ENCODE peak calls at places on chromosome 20, in seven cellular contexts. E is upper lobe of right lung, Q is body of pancreas, Y is amygdala, Z is nephron progenitor cell, W is Right ventricle myocardium superior, H is A549. S is an unnamed sample.
A peak's percentile ranks its signal among the peaks of the same experiment; 100 is the strongest.

GRCh38 chr20:52305029-52305645 is 113.6 kb upstream of the ZFP64 start:
- DNase-seq in E (no peak), Q (no peak), Y (no peak), Z (no peak), W (no peak), H (no peak), S (no peak)

GRCh38 chr20:47412073-47412472 is 55.6 kb upstream of the ZMYND8 start:
- DNase-seq in Z (no peak), Y (no peak), E (no peak), H (no peak), W (no peak), Q (no peak), S (no peak)

GRCh38 chr20:60586417-60587105 is 628.3 kb downstream of the CDH26 start:
- DNase-seq in H (no peak), W (peak; percentile 80), Z (no peak), Y (no peak), E (no peak), Q (no peak), S (no peak)

GRCh38 chr20:24382775-24383174 is 86.7 kb upstream of the SYNDIG1 start:
- DNase-seq in W (no peak), E (no peak), Y (no peak), H (no peak), Q (no peak), Z (no peak), S (peak; percentile 70)

GRCh38 chr20:51697119-51697826 is 70.9 kb downstream of the ATP9A start:
- DNase-seq in E (no peak), Z (no peak), Q (no peak), Y (no peak), H (no peak), W (no peak), S (peak; percentile 26)

GRCh38 chr20:36744764-36745191 is 1.1 kb downstream of the NDRG3 start:
- DNase-seq in H (no peak), W (peak; percentile 75), Z (peak; percentile 20), Y (peak; percentile 6), E (no peak), Q (peak; percentile 59), S (peak; percentile 27)

GRCh38 chr20:38460040-38460623 is 12.5 kb upstream of the RALGAPB start:
- DNase-seq in Q (no peak), E (no peak), W (no peak), H (peak; percentile 88), Z (no peak), Y (no peak), S (peak; percentile 66)

GRCh38 chr20:61482425-61482887 is 230.4 kb downstream of the CDH4 start:
- DNase-seq in Q (no peak), E (no peak), Z (no peak), H (no peak), Y (no peak), W (no peak), S (no peak)

GRCh38 chr20:8132632-8133587 is 844 bp downstream of the PLCB1 start:
- DNase-seq in Z (no peak), Y (peak; percentile 44), W (peak; percentile 60), Q (peak; percentile 69), E (peak; percentile 73), H (peak; percentile 33), S (peak; percentile 54)

GRCh38 chr20:24745206-24745605 is 203.9 kb upstream of the CST7 start:
- DNase-seq in W (no peak), H (no peak), E (no peak), Y (no peak), Z (no peak), Q (no peak), S (no peak)

GRCh38 chr20:39019805-39020325 is 57.7 kb downstream of the DHX35 start:
- DNase-seq in H (no peak), W (no peak), Q (no peak), E (no peak), Y (no peak), Z (no peak), S (no peak)

GRCh38 chr20:38581013-38581412 is at the start of gene ADIG:
- DNase-seq in Z (no peak), H (no peak), E (no peak), Q (peak; percentile 31), Y (peak; percentile 71), W (peak; percentile 68), S (peak; percentile 59)

GRCh38 chr20:62980970-62981369 is 25.8 kb downstream of the BHLHE23 start:
- DNase-seq in E (no peak), H (peak; percentile 37), Q (no peak), Y (peak; percentile 42), Z (peak; percentile 55), W (no peak), S (peak; percentile 81)

GRCh38 chr20:59812286-59813125 is 120.9 kb downstream of the SYCP2 start:
- DNase-seq in Z (no peak), E (no peak), Q (no peak), Y (no peak), W (peak; percentile 29), H (no peak), S (no peak)

GRCh38 chr20:8116067-8116811 is 15.8 kb upstream of the PLCB1 start:
- DNase-seq in Y (no peak), Q (no peak), H (no peak), W (no peak), Z (no peak), E (no peak), S (no peak)

GRCh38 chr20:45427236-45428149 is 11.6 kb downstream of the PIGT start:
- DNase-seq in E (no peak), H (no peak), Z (no peak), Y (no peak), W (no peak), Q (peak; percentile 54), S (peak; percentile 12)

GRCh38 chr20:22929661-22930060 is 105.5 kb upstream of the SSTR4 start:
- DNase-seq in Z (no peak), Q (no peak), W (no peak), Y (no peak), E (no peak), H (no peak), S (no peak)

GRCh38 chr20:50865591-50865990 is 65.6 kb downstream of the ADNP start:
- DNase-seq in Q (no peak), Z (no peak), H (no peak), E (no peak), W (no peak), Y (no peak), S (no peak)

GRCh38 chr20:35907017-35907685 is 47.2 kb downstream of the SCAND1 start:
- DNase-seq in H (no peak), Z (no peak), E (no peak), Q (no peak), W (peak; percentile 56), Y (no peak), S (no peak)

GRCh38 chr20:46746972-46747371 is 37.5 kb downstream of the SLC2A10 start:
- DNase-seq in E (no peak), Q (no peak), Z (no peak), Y (no peak), W (no peak), H (peak; percentile 59), S (no peak)

GRCh38 chr20:21708738-21709534 is 3.5 kb downstream of the PAX1 start:
- DNase-seq in W (no peak), Y (no peak), E (no peak), Z (peak; percentile 41), H (no peak), Q (no peak), S (no peak)

GRCh38 chr20:47181056-47181862 is 175.2 kb downstream of the ZMYND8 start:
- DNase-seq in H (peak; percentile 82), Z (no peak), Q (no peak), E (no peak), Y (no peak), W (no peak), S (peak; percentile 55)

GRCh38 chr20:24049081-24049480 is 60.5 kb upstream of the GGTLC1 start:
- DNase-seq in W (no peak), Z (no peak), Y (no peak), H (no peak), Q (no peak), E (no peak), S (no peak)

GRCh38 chr20:16569218-16570153 is 3.8 kb downstream of the KIF16B start:
- DNase-seq in E (no peak), Q (no peak), H (no peak), Z (no peak), Y (no peak), W (no peak), S (peak; percentile 26)

GRCh38 chr20:45154183-45154582 is 20.5 kb upstream of the PI3 start:
- DNase-seq in E (no peak), Q (no peak), H (peak; percentile 5), W (no peak), Z (no peak), Y (no peak), S (no peak)

GRCh38 chr20:18851556-18852098 is 38.0 kb downstream of the SCP2D1 start:
- DNase-seq in Z (no peak), E (no peak), Q (no peak), H (no peak), Y (no peak), W (no peak), S (no peak)

GRCh38 chr20:50744143-50744792 is 12.9 kb downstream of the PARD6B start:
- DNase-seq in H (peak; percentile 92), Q (peak; percentile 71), W (peak; percentile 67), Y (no peak), E (no peak), Z (peak; percentile 38), S (peak; percentile 90)

GRCh38 chr20:768426-768978 is at the start of gene SLC52A3:
- DNase-seq in Q (peak; percentile 61), E (peak; percentile 78), Y (no peak), Z (peak; percentile 39), H (peak; percentile 79), W (peak; percentile 56), S (peak; percentile 72)

GRCh38 chr20:44083220-44083933 is 103.6 kb downstream of the JPH2 start:
- DNase-seq in W (peak; percentile 76), H (no peak), Z (no peak), E (no peak), Q (no peak), Y (no peak), S (peak; percentile 60)